ENCODE peak calls at places on chromosomes 7 and 10, in five cellular contexts. Q is H9; W is CD8-positive, alpha-beta memory T cell; O is thoracic aorta; F is fibroblast of lung. T is an unnamed sample. For H3K4me1, the result is how much of the 10 kb centered on the place peaks cover.

GRCh38 chr10:3310016-3310415 is 137.4 kb upstream of the PITRM1 start:
- DNase-seq in Q (no peak), O (no peak), F (no peak), W (no peak), T (no peak)

GRCh38 chr7:115260381-115260780 is 338.5 kb downstream of the MDFIC start:
- DNase-seq in F (peak), W (no peak), Q (no peak), O (no peak), T (no peak)

GRCh38 chr10:60905580-60905979 is 38.4 kb downstream of the RHOBTB1 start:
- DNase-seq in O (peak), Q (no peak), W (no peak), F (peak), T (no peak)

GRCh38 chr10:59337254-59337653 is 25.1 kb downstream of the FAM13C start:
- DNase-seq in Q (no peak), F (peak), O (peak), W (no peak), T (no peak)

GRCh38 chr10:12872577-12872976 is 128.9 kb downstream of the CCDC3 start:
- DNase-seq in Q (no peak), F (no peak), W (no peak), O (no peak), T (no peak)

GRCh38 chr7:155007947-155008346 is 5.0 kb upstream of the PAXIP1 start:
- DNase-seq in Q (peak), O (no peak), F (peak), W (no peak), T (peak)

GRCh38 chr7:2632717-2633537 is 1.1 kb downstream of the TTYH3 start:
- DNase-seq in F (peak), O (no peak), W (peak), Q (no peak), T (peak)

GRCh38 chr7:108079291-108080057 is 50.7 kb downstream of the LAMB4 start:
- DNase-seq in Q (no peak), O (no peak), W (no peak), F (peak), T (no peak)

GRCh38 chr10:35201234-35201633 is 74.6 kb downstream of the CREM start:
- DNase-seq in W (no peak), Q (no peak), F (no peak), O (no peak), T (no peak)

GRCh38 chr7:154953006-154953684 is 49.8 kb downstream of the PAXIP1 start:
- DNase-seq in Q (peak), F (peak), O (no peak), W (peak), T (peak)

GRCh38 chr10:58785354-58785753 is 272.7 kb downstream of the BICC1 start:
- DNase-seq in O (no peak), F (no peak), W (no peak), Q (no peak), T (no peak)

GRCh38 chr10:47260505-47261111 is 39.4 kb upstream of the GDF10 start:
- DNase-seq in Q (no peak), F (no peak), O (no peak), W (no peak), T (peak)

GRCh38 chr7:26376208-26376917 is 84.7 kb downstream of the SNX10 start:
- DNase-seq in F (no peak), Q (peak), W (peak), O (no peak), T (peak)

GRCh38 chr10:3850999-3851937 is 66.3 kb upstream of the KLF6 start:
- DNase-seq in W (no peak), O (no peak), Q (no peak), F (peak), T (no peak)

GRCh38 chr7:73900286-73900685 is 39.3 kb downstream of the TMEM270 start:
- DNase-seq in O (peak), F (no peak), W (no peak), Q (peak), T (no peak)

GRCh38 chr10:5094265-5095205 is at the start of gene AKR1C3:
- DNase-seq in W (peak), O (no peak), F (peak), Q (peak), T (peak)

GRCh38 chr7:24192701-24193100 is 91.3 kb upstream of the NPY start:
- DNase-seq in Q (no peak), F (no peak), W (no peak), O (no peak), T (no peak)

GRCh38 chr7:143380264-143380645 is 890 bp upstream of the ZYX start:
- DNase-seq in Q (peak), F (peak), W (peak), O (peak), T (peak)

GRCh38 chr10:132886211-132887099 is 55.9 kb downstream of the CFAP46 start:
- DNase-seq in O (no peak), F (no peak), Q (no peak), W (no peak), T (no peak)

GRCh38 chr7:38374507-38374906 is 101.1 kb upstream of the TARP start:
- DNase-seq in F (peak), O (no peak), W (peak), Q (no peak), T (no peak)

GRCh38 chr7:3518546-3518945 is 217.5 kb downstream of the SDK1 start:
- DNase-seq in W (no peak), Q (no peak), O (no peak), F (no peak), T (no peak)

GRCh38 chr10:124145109-124145860 is 51.9 kb upstream of the CHST15 start:
- DNase-seq in O (no peak), Q (no peak), W (no peak), F (peak), T (no peak)

GRCh38 chr7:156889746-156890145 is 3.2 kb downstream of the LMBR1 start:
- DNase-seq in Q (no peak), F (no peak), O (no peak), W (no peak), T (no peak)

GRCh38 chr10:96700477-96701099 is 19.7 kb downstream of the PIK3AP1 start:
- DNase-seq in F (no peak), Q (no peak), W (no peak), O (no peak), T (no peak)

GRCh38 chr10:1133495-1134045 is 77.4 kb downstream of the WDR37 start:
- DNase-seq in O (no peak), W (no peak), Q (no peak), F (no peak), T (peak)

GRCh38 chr10:22317771-22318565 is 1.8 kb downstream of the COMMD3 start:
- DNase-seq in Q (no peak), O (no peak), F (no peak), W (no peak), T (no peak)

GRCh38 chr10:22317121-22317370 is 858 bp downstream of the COMMD3 start:
- DNase-seq in O (no peak), F (no peak), Q (no peak), W (no peak), T (no peak)

GRCh38 chr10:22314852-22315251 is 1.3 kb upstream of the COMMD3 start:
- DNase-seq in Q (no peak), F (no peak), W (no peak), O (no peak), T (no peak)

GRCh38 chr10:22316286-22317120 is at the start of gene COMMD3:
- DNase-seq in O (no peak), W (peak), F (peak), Q (peak), T (peak)

DNA sequence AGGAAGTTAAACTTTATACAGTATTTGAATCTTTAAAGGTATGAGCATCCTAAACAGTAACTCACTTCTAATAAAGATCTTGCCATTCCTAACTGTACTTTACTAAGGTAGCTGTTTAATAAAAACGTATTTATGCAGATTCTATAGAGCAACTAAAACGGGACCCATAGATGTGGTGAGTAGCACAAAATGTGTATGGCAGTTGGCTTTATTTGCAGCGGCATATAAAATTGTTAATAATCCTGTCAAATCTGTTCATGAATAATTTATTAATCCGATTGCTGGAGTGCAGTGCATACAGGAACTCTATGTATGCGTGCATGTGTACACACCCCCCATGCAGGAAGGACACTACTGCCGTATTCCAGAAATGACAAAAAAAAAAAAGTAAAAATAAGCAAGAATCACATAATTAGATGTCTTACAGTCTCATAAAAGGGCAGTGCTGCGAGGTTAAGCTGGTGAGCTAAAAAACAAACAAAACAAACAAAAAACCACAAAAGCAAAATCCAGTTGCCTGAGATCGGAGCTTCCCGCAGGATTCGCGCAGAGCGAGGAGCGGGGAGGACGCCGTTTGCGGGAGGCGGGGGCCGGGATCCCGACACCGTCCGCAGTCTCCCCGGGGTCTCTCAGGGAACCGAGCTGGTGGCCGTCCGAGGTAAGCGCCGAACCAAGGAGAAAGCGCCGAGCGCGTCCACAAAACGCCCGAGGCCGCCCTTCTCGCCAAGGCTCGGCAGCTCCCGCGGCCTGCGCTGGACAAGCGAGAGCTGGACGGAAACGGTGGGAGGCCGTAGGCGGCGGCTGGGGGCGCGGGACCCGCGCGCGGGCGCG is 518 bp upstream of the COMMD3 start:
- DNase-seq in W (no peak), F (no peak), O (no peak), Q (no peak), T (no peak)
- H3K4me1 ChIP-seq in W (under half), F (under half), O (under half), Q (under half), T (under half)

DNA sequence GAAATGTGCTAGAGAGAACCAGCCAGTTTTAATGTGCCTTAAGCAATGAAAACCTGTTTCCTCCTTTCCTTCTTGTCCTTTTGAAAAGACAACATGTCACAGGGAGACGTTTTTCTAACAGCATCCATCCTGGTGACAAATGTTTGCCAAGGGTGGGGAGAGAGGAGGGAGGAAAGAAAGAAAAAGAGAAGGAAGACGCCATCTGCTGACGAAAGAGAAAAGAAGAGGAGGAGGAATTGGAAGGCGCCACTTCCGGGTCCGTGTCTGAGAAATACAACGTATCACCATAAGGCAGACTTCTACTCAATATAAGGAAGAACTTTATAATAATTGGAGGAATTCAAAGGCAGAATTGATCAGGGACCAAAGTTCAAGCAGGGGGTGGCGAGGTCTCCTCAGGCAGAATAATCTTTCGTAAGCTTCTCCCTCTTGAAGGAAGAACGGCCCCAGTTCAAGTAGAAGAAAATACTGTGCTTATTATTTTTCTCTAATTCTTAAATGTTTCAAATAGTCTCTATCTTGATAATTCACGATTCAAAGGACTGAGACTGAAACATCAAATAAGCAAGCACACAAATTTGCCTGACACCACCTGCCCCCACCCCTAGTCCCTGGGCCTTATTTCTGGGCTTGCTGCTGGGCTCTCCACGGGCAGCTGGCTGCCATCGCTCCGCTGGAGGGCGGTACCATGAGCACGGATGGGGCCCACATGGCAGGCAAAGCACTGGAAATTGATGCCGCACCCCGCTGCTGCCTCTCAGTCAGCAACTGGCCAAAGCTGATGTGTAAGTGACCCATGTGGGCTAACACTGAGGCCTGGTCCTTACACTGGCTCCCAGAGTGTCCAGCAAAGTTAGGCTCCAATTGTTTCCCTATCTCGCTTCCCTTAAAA is 273.7 kb upstream of the KLF14 start:
- DNase-seq in F (peak), W (peak), Q (peak), O (no peak), T (peak)
- H3K4me1 ChIP-seq in F (under half), W (half or more), Q (under half), O (half or more), T (half or more)

DNA sequence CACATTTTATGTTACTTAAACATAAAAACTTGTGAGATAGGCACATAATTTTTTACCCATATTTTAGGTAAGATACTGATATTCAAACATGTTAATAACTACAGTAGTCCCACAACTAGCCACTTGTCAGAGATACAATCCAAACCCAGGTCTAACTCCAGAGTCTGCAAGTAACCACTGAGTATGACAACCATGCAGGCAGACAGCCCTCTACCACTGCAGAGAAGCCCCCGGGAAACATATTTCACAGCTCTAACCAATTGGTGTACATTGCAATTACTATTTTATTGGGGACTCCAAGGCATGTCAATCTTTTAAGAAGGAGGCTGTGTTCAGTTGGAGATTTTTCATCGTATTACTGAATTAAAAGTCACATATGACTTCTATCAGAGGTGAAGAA is 107.2 kb upstream of the FAM133B start:
- DNase-seq in W (no peak), O (no peak), Q (no peak), F (peak), T (no peak)
- H3K4me1 ChIP-seq in W (under half), O (under half), Q (under half), F (under half), T (under half)

GRCh38 chr10:50579491-50580259 is 44.1 kb downstream of the SGMS1 start:
- DNase-seq in O (no peak), W (no peak), F (no peak), Q (no peak), T (no peak)

GRCh38 chr10:50580260-50580891 is 43.4 kb downstream of the SGMS1 start:
- DNase-seq in F (no peak), Q (no peak), W (no peak), O (no peak), T (no peak)

GRCh38 chr10:50577681-50578350 is 45.9 kb downstream of the SGMS1 start:
- DNase-seq in F (peak), O (no peak), W (no peak), Q (no peak), T (no peak)

GRCh38 chr10:50576995-50577394 is 46.8 kb downstream of the SGMS1 start:
- DNase-seq in F (no peak), W (no peak), O (no peak), Q (no peak), T (no peak)

DNA sequence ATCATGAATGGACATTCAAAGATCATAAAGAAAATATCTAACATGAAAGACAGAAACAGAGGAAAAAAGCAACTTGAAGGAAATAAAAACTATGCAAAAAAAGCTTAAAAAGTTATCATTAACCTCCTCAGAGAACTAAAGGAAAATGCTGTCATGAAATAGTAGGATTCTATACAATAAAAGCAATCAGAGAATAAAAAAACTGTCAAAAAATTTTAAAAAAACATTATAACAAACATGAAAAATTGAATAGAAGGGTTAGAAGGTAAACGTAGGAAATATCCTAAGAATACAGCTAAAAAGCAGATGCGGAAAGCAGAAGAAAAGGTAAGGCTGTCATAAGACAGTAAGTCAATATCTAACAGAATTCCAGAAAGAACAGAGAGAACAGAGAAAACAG is 44.8 kb downstream of the SGMS1 start:
- DNase-seq in Q (no peak), F (no peak), O (no peak), W (no peak), T (no peak)
- H3K4me1 ChIP-seq in Q (under half), F (under half), O (under half), W (under half), T (under half)

GRCh38 chr7:44971991-44972441 is 6.8 kb downstream of the MYO1G start:
- DNase-seq in Q (no peak), O (no peak), W (no peak), F (no peak), T (no peak)
- H3K4me1 ChIP-seq in Q (under half), O (under half), W (under half), F (under half), T (under half)

DNA sequence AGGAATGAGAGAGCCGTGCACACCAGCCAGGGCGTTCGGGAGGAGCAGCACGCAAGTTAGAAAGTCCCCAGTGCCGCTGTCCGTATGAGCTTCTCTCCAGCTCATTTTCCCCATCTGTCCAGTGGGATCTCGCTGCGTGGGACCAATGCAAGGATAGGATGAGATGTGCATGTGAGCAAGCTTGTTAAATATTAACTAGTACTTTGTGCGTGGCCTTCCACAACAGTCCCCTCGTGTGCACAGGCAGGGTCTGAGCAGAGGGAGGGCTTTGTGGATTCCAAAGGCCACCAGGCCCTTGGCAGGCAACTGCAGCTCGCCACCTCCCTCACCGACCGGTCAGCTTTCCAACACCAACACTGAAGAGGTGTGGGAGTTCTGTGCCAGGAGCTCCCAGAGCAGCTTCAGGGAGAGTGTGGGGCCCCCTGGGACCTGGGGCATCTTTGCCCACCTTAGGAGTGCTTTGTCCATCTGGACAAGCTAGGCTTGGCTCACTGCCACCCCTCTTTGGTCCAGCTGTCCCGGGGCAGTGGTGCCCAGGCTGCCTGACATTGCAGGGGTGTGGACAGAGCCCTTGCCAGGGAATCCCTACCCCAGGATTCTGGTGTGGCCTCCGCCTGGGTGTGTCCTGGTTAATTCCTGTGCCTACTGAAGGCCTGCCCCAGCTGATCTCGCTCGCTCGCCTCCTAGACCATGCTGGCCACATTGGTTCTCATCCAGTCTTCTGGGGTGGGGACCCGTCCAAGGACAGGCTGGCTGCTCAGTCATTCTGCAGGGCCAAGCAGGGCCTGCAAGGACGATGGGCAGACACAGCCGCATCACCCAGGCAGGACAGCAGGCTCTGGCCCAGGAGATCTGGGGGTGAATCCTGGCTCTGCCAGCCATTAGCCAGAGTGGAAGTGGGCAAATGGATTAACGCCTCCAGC is 5.3 kb downstream of the FAM20C start:
- DNase-seq in W (no peak), O (no peak), F (no peak), Q (no peak), T (no peak)
- H3K4me1 ChIP-seq in W (under half), O (under half), F (under half), Q (under half), T (under half)

GRCh38 chr7:36208997-36209813 is 56.2 kb downstream of the EEPD1 start:
- DNase-seq in O (no peak), W (peak), Q (no peak), F (no peak), T (peak)
- H3K4me1 ChIP-seq in O (under half), W (under half), Q (under half), F (under half), T (under half)

DNA sequence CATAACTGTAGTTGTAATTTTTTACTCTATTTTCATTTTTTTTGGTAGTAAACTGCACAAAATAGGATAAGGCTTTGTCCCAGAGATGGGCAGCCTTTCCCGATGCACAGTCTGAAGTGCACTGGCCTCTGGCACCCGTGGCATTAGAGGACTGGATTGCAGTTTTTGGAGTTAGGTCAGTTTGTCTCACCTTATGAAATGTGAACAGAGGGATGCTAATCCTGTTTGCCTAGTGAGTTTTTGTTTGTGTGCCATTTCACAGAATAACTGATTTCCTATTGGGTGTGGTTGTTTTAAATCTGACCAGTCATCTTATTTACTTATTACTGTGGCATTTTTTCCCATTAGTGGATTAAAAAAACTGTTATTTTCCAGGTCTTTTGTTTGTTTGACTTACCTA is 109.5 kb upstream of the GATA3 start:
- DNase-seq in W (no peak), Q (no peak), O (no peak), F (no peak), T (no peak)
- H3K4me1 ChIP-seq in W (under half), Q (under half), O (under half), F (under half), T (under half)